ENCODE peak calls at places on chromosomes 5 and 9, in nine cellular contexts. Z is stomach, P is Panc1, N is esophagus muscularis mucosa, V is GM23338, J is HCT116, Q is suprapubic skin, M is sigmoid colon, I is spleen. C is an unnamed sample. For H3K36me3, the result is how much of the 10 kb centered on the place peaks cover.

GRCh38 chr9:131618071-131618479 is 72.8 kb downstream of the PRRT1B start:
- DNase-seq in P (no peak), I (no peak), Z (peak), M (no peak), V (no peak), N (no peak), Q (no peak), J (no peak), C (no peak)

GRCh38 chr5:176762489-176762888 is 47.9 kb upstream of the UNC5A start:
- DNase-seq in J (no peak), M (peak), N (peak), P (no peak), V (peak), Q (no peak), Z (no peak), I (no peak), C (no peak)

GRCh38 chr9:16925426-16925825 is 55.0 kb upstream of the BNC2 start:
- DNase-seq in J (no peak), M (no peak), I (no peak), P (no peak), N (no peak), V (no peak), Z (no peak), Q (no peak), C (no peak)

GRCh38 chr9:95772320-95773060 is 103.0 kb upstream of the ERCC6L2 start:
- DNase-seq in J (no peak), V (peak), Z (no peak), Q (no peak), P (no peak), M (peak), I (no peak), N (no peak), C (no peak)

GRCh38 chr5:54580997-54581741 is 63.6 kb downstream of the SNX18 start:
- DNase-seq in Z (no peak), Q (no peak), J (no peak), P (no peak), M (no peak), V (no peak), I (no peak), N (no peak), C (no peak)

GRCh38 chr9:79651251-79651795 is 79.6 kb downstream of the TLE4 start:
- DNase-seq in J (no peak), Z (no peak), P (no peak), I (peak), Q (no peak), N (no peak), V (peak), M (no peak), C (no peak)

GRCh38 chr9:72297516-72297915 is 67.5 kb downstream of the ZFAND5 start:
- DNase-seq in M (no peak), I (no peak), P (no peak), J (no peak), V (no peak), Q (no peak), N (no peak), Z (no peak), C (no peak)

GRCh38 chr9:100229561-100229960 is 123.2 kb downstream of the TEX10 start:
- DNase-seq in Q (no peak), Z (no peak), J (no peak), P (no peak), V (no peak), M (no peak), N (no peak), I (no peak), C (no peak)

GRCh38 chr5:173890195-173890951 is 2.2 kb downstream of the CPEB4 start:
- DNase-seq in N (no peak), J (no peak), V (peak), M (peak), Q (no peak), I (no peak), P (peak), Z (no peak), C (no peak)

GRCh38 chr9:122197334-122197872 is 31.4 kb downstream of the LHX6 start:
- DNase-seq in Q (no peak), I (no peak), P (no peak), N (no peak), M (no peak), J (no peak), V (peak), Z (no peak), C (no peak)

GRCh38 chr5:128770907-128771306 is 194.4 kb upstream of the SLC27A6 start:
- DNase-seq in J (no peak), P (no peak), I (no peak), N (no peak), V (no peak), M (no peak), Q (no peak), Z (no peak), C (no peak)

GRCh38 chr5:40401965-40402364 is 277.8 kb upstream of the PTGER4 start:
- DNase-seq in N (no peak), M (no peak), J (no peak), P (no peak), Q (no peak), V (no peak), Z (no peak), I (no peak), C (no peak)

GRCh38 chr5:35785601-35786085 is 71.0 kb upstream of the IL7R start:
- DNase-seq in J (no peak), Z (no peak), Q (no peak), M (no peak), N (no peak), V (no peak), I (no peak), P (no peak), C (no peak)

GRCh38 chr5:134189031-134189430 is 12.3 kb upstream of the SKP1 start:
- DNase-seq in P (no peak), N (peak), I (peak), M (no peak), Z (peak), J (no peak), Q (no peak), V (no peak), C (no peak)

GRCh38 chr9:122339579-122339978 is 31.2 kb upstream of the PTGS1 start:
- DNase-seq in N (no peak), Z (no peak), I (peak), Q (no peak), M (no peak), J (no peak), V (no peak), P (no peak), C (no peak)

GRCh38 chr9:4258321-4259093 is 41.4 kb downstream of the GLIS3 start:
- DNase-seq in J (no peak), Z (no peak), P (no peak), N (no peak), Q (no peak), V (no peak), I (no peak), M (no peak), C (no peak)

GRCh38 chr5:34490501-34491250 is 165.5 kb upstream of the RAI14 start:
- DNase-seq in V (peak), I (no peak), N (no peak), M (no peak), P (no peak), Q (no peak), Z (no peak), J (no peak), C (no peak)

GRCh38 chr5:139392678-139393496 is 2.0 kb downstream of the PROB1 start:
- DNase-seq in Q (peak), I (peak), N (no peak), J (peak), Z (peak), P (peak), V (peak), M (no peak), C (no peak)

GRCh38 chr5:132489871-132490483 is 596 bp downstream of the IRF1 start:
- DNase-seq in M (peak), V (peak), Z (peak), J (no peak), N (peak), P (no peak), Q (no peak), I (peak), C (no peak)

GRCh38 chr5:17620627-17621026 is 10.4 kb downstream of the TAF11L12 start:
- DNase-seq in Z (no peak), J (no peak), N (peak), I (no peak), P (no peak), V (peak), Q (no peak), M (no peak), C (no peak)

GRCh38 chr9:127876026-127876763 is 1.3 kb downstream of the AK1 start:
- DNase-seq in M (no peak), J (no peak), V (no peak), I (peak), Q (no peak), P (no peak), N (no peak), Z (no peak), C (no peak)

GRCh38 chr5:86971034-86971511 is 296.6 kb upstream of the RASA1 start:
- DNase-seq in J (peak), Q (no peak), I (no peak), V (peak), Z (no peak), P (no peak), M (no peak), N (no peak), C (no peak)

GRCh38 chr9:135816179-135816970 is 91.0 kb downstream of the CAMSAP1 start:
- DNase-seq in M (no peak), Z (no peak), P (no peak), Q (no peak), I (peak), V (no peak), N (no peak), J (no peak), C (no peak)

GRCh38 chr9:130634801-130635200 is 29.6 kb upstream of the PRDM12 start:
- DNase-seq in I (peak), M (no peak), Z (no peak), V (no peak), Q (no peak), N (no peak), P (no peak), J (no peak), C (no peak)

GRCh38 chr5:119795768-119796167 is 166.4 kb downstream of the FAM170A start:
- DNase-seq in Z (no peak), Q (no peak), M (no peak), I (no peak), P (no peak), V (no peak), J (no peak), N (no peak), C (no peak)

GRCh38 chr5:167011196-167011595 is 1280.2 kb upstream of the WWC1 start:
- DNase-seq in Z (no peak), I (no peak), V (no peak), Q (no peak), J (no peak), P (no peak), N (no peak), M (no peak), C (no peak)

GRCh38 chr5:97071101-97071500 is 71.3 kb downstream of the LIX1 start:
- DNase-seq in N (no peak), I (no peak), M (peak), V (no peak), Z (no peak), J (no peak), P (peak), Q (no peak), C (no peak)

GRCh38 chr5:168706655-168707069 is 127.5 kb upstream of the PANK3 start:
- DNase-seq in N (no peak), V (peak), Q (peak), Z (no peak), J (peak), P (peak), I (no peak), M (no peak), C (no peak)

GRCh38 chr5:136023935-136024645 is 4.7 kb upstream of the TGFBI start:
- DNase-seq in J (no peak), Q (no peak), I (no peak), P (no peak), N (no peak), V (no peak), Z (no peak), M (peak), C (no peak)

GRCh38 chr9:15357050-15357653 is 50.1 kb upstream of the TTC39B start:
- DNase-seq in I (no peak), N (no peak), J (no peak), V (peak), M (no peak), P (no peak), Q (no peak), Z (peak), C (no peak)

GRCh38 chr9:120689860-120690259 is 24.4 kb downstream of the MEGF9 start:
- DNase-seq in N (no peak), Z (no peak), V (no peak), Q (no peak), I (no peak), M (no peak), P (no peak), J (no peak), C (no peak)

GRCh38 chr9:136194540-136194939 is 10.4 kb downstream of the LHX3 start:
- DNase-seq in V (peak), N (no peak), I (no peak), P (no peak), Z (no peak), Q (no peak), J (no peak), M (no peak), C (no peak)

GRCh38 chr9:8456327-8456726 is 656.7 kb upstream of the DMAC1 start:
- DNase-seq in J (no peak), P (no peak), Q (no peak), N (no peak), M (no peak), Z (no peak), I (no peak), V (no peak), C (no peak)

GRCh38 chr9:8447618-8448017 is 648.0 kb upstream of the DMAC1 start:
- DNase-seq in Z (no peak), I (no peak), M (no peak), P (no peak), V (peak), Q (no peak), N (no peak), J (no peak), C (no peak)

GRCh38 chr9:8457050-8457449 is 657.5 kb upstream of the DMAC1 start:
- DNase-seq in V (no peak), P (no peak), Z (no peak), N (no peak), I (no peak), Q (no peak), J (no peak), M (no peak), C (no peak)

GRCh38 chr9:8448226-8448625 is 648.6 kb upstream of the DMAC1 start:
- DNase-seq in I (no peak), M (no peak), Z (no peak), V (no peak), P (no peak), J (no peak), N (no peak), Q (no peak), C (no peak)

DNA sequence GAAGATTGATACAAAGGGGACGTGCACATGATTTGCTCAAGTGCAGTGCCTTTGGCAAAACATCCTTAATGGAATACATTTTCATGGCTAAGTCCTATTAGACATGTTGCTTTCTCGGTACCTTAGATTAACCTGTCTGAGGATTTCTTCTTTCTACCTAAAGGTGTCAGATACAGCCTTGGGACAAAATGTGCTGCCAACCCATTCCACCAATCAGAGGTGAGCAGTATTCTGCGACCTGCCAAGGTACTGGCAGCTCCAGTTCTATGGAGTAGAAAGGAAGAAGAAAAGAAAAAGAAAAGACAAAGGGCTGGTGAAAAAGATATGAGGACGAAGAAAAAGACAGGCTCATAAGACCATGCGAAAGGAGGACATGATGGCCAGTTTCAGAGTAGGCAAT is 651.6 kb upstream of the DMAC1 start:
- DNase-seq in Q (no peak), P (no peak), J (no peak), N (no peak), Z (no peak), I (no peak), V (no peak), M (no peak), C (no peak)
- TF ChIP-seq POLR2AphosphoS5 in Q (no peak), P (no peak), J (no peak), N (no peak), Z (no peak), I (no peak), V (no peak), M (no peak), C (no peak)

GRCh38 chr9:286091-286740 is 71.6 kb downstream of the DOCK8 start:
- DNase-seq in N (no peak), P (no peak), V (no peak), I (no peak), J (no peak), M (no peak), Z (no peak), Q (no peak), C (no peak)

GRCh38 chr9:278651-279050 is 64.0 kb downstream of the DOCK8 start:
- DNase-seq in J (no peak), N (no peak), Z (peak), Q (no peak), M (no peak), I (no peak), V (no peak), P (no peak), C (no peak)

GRCh38 chr9:277595-278330 is 63.1 kb downstream of the DOCK8 start:
- DNase-seq in V (no peak), P (no peak), Q (no peak), J (no peak), Z (no peak), M (no peak), N (no peak), I (no peak), C (no peak)

GRCh38 chr9:279674-280073 is 65.0 kb downstream of the DOCK8 start:
- DNase-seq in Z (no peak), J (no peak), Q (no peak), N (no peak), I (no peak), P (no peak), V (no peak), M (no peak), C (no peak)

DNA sequence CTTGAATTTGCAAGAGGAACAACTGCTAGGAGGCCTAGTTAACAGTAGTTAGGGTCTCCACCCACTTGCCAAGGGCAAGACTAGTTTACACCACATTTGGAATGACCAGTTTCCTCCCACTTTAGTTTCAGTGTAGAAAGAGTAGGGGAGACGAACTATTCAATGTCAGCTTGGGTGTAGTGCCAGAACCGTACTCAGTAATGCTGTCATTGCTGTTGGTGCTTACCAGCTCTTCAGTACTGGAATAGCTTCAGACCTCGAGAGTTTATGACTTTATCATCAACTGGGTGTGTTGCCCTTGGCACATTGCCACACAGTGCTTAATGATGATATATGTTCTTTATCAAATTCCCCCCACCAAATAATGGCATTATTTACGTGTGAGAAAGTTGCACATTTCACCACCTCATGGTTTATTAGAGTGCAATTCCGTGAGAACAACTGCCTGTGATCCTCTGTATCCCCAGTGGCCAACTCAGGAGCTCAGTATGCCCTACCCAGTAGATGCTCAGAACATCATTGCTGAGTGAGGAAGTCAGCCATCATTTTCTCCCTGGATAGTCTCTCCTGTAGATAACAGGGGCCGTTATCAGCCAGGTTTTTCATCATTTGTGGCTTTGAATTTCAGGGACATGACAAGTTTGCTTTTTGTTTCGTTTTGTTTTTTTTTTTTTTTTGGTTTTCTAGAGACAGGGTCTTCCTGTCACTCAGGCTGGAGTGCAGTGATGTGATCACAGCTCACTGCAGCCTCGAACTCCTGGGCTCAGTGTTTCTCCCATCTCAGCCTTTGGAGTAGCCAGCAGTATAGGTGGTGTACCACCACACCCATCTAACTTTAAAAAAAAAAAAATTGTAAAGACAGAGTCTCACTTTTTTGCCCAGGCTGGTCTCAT is 67.3 kb downstream of the DOCK8 start:
- DNase-seq in N (no peak), J (no peak), P (no peak), Q (no peak), I (no peak), V (no peak), Z (no peak), M (no peak), C (no peak)
- H3K36me3 ChIP-seq in N (under half), J (under half), P (under half), Q (under half), I (half or more), V (under half), Z (under half), M (under half), C (under half)

DNA sequence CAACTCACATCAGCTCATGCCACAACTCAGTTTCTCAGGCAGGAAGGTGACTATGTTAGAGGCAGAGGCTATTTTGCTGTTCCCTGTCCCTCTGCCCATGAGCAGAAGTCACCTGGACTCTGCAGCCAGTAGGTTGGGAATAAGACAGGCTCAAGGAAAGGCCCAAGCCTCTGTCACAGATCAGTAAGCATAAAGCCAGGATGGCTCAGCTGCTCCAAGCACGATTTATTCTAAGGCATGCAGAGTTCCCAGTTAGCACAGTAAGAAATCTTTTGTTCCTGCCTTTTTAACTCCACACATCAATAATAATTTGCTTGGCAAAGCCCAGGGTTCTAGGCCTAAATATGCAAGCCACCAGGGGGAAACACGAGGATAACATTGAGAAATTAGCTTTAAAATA is 249.0 kb upstream of the ADRA1B start:
- DNase-seq in V (no peak), I (no peak), Q (no peak), J (no peak), N (peak), Z (no peak), M (no peak), P (no peak), C (no peak)
- TF ChIP-seq POLR2AphosphoS5 in V (no peak), I (no peak), Q (no peak), J (no peak), N (no peak), Z (no peak), M (no peak), P (no peak), C (no peak)

DNA sequence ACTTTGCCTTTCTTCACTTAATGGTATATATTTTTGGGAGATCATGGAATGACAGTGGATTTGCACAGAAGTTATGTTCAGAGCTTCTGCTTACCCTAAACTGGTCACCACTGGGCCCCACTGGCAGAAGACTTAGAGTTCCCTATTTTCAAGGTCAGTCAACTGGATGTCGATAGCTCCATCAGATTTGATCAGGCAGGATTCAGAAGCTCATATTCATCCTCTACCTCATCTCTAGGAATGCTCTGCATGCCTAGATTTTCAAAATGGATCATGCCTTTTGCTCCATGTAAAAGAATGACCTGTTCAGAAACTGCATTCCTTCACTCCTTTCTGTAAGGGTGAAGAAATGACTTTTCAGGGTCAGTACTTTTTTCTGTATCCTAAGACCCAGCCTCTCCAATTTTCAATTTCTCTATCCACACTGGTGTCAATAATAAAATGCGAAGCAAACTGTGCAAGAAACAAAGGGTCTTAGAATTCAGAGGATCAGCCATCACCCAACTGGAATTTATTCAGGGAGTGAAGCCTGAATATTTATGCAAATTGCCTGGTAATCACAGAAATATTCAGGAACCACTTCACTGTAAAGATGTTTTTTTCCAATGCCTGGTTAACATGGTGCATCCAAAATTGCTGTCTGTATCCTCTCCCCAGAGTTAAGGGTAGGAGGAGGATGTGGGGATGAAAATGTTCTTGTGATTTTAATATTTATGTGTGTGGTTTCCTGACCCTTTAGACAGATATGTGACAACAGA is 125.4 kb downstream of the DOCK2 start:
- DNase-seq in M (no peak), I (no peak), P (no peak), N (no peak), Q (no peak), Z (no peak), J (no peak), V (no peak), C (no peak)
- H3K36me3 ChIP-seq in M (under half), I (half or more), P (under half), N (under half), Q (under half), Z (under half), J (under half), V (under half), C (under half)